ENCODE peak calls at places on chromosome 15, in eight cellular contexts. E is hypothalamus, L is left cardiac atrium, C is WTC11, J is lung, K is activated gamma-delta T cell treated with Interleukin-2 at 50 U/mL for 16 hours, W is heart left ventricle, M is HS-5. H is an unnamed sample.

GRCh38 chr15:48385431-48385830 is 54.2 kb downstream of the DUT start:
- DNase-seq in E (no peak), W (no peak), L (no peak), J (no peak), C (no peak), M (peak), K (no peak), H (peak)

GRCh38 chr15:98003976-98004375 is 43.5 kb downstream of the ARRDC4 start:
- DNase-seq in M (no peak), C (no peak), K (no peak), E (no peak), W (no peak), L (no peak), J (no peak), H (no peak)

GRCh38 chr15:33089878-33090757 is 104.4 kb downstream of the FMN1 start:
- DNase-seq in E (no peak), L (no peak), C (no peak), M (no peak), J (no peak), W (no peak), K (no peak), H (no peak)

GRCh38 chr15:64751464-64751863 is 23.9 kb downstream of the RBPMS2 start:
- DNase-seq in M (no peak), E (no peak), W (no peak), K (no peak), J (no peak), L (no peak), C (no peak), H (no peak)

GRCh38 chr15:99115300-99116215 is 10.7 kb downstream of the SYNM start:
- DNase-seq in L (no peak), E (no peak), K (no peak), C (no peak), J (no peak), W (no peak), M (no peak), H (no peak)

GRCh38 chr15:60392601-60392985 is 5.2 kb downstream of the ANXA2 start:
- DNase-seq in K (no peak), W (no peak), L (no peak), C (no peak), M (no peak), J (no peak), E (no peak), H (no peak)

GRCh38 chr15:99452728-99453643 is 112.8 kb upstream of the MEF2A start:
- DNase-seq in E (peak), W (peak), C (no peak), M (no peak), K (no peak), J (peak), L (peak), H (no peak)

GRCh38 chr15:28018291-28019044 is 80.6 kb downstream of the OCA2 start:
- DNase-seq in C (no peak), L (no peak), K (no peak), W (no peak), J (no peak), M (no peak), E (no peak), H (no peak)

GRCh38 chr15:26867199-26868007 is 541 bp downstream of the GABRA5 start:
- DNase-seq in K (no peak), M (no peak), C (peak), E (no peak), W (no peak), L (no peak), J (no peak), H (no peak)

GRCh38 chr15:85709250-85709649 is 85.5 kb downstream of the KLHL25 start:
- DNase-seq in M (no peak), J (no peak), W (no peak), C (no peak), K (no peak), E (no peak), L (no peak), H (no peak)

GRCh38 chr15:56805466-56806146 is 72.3 kb upstream of the ZNF280D start:
- DNase-seq in C (no peak), L (peak), J (no peak), E (no peak), M (peak), W (no peak), K (no peak), H (peak)

GRCh38 chr15:68691667-68692066 is 112.9 kb downstream of the CORO2B start:
- DNase-seq in L (no peak), M (no peak), E (no peak), K (no peak), C (no peak), J (no peak), W (no peak), H (no peak)

GRCh38 chr15:88708256-88709054 is 69.6 kb downstream of the ISG20 start:
- DNase-seq in W (no peak), J (no peak), L (peak), C (no peak), E (no peak), K (no peak), M (peak), H (peak)

GRCh38 chr15:51172190-51172589 is 77.5 kb upstream of the TNFAIP8L3 start:
- DNase-seq in L (no peak), J (no peak), M (no peak), K (no peak), C (no peak), E (no peak), W (no peak), H (no peak)

GRCh38 chr15:77097317-77097721 is 26.4 kb upstream of the TSPAN3 start:
- DNase-seq in C (no peak), J (no peak), E (no peak), L (no peak), W (no peak), M (no peak), K (no peak), H (no peak)

GRCh38 chr15:83364541-83364940 is 80.1 kb upstream of the BNC1 start:
- DNase-seq in K (no peak), L (no peak), E (no peak), W (no peak), J (no peak), C (no peak), M (no peak), H (no peak)

GRCh38 chr15:33226559-33227181 is 32.2 kb upstream of the FMN1 start:
- DNase-seq in L (peak), W (no peak), E (no peak), M (no peak), K (peak), C (peak), J (peak), H (peak)

H was measured in H54.